ENCODE peak calls at places on chromosomes 13 and 19, in four cellular contexts. One of them, this sample, is unnamed.
A peak's percentile ranks its signal among the peaks of the same experiment; 100 is the strongest.

GRCh38 chr13:80217614-80218456 is 123.1 kb downstream of the SPRY2 start:
- DNase-seq in retina: peak; percentile 18
- DNase-seq in NK-92 treated with Interleukin-12 subunit alpha and Interleukin-12 subunit beta, amount 100 ng/mL, for 24 hours: no peak
- DNase-seq in GM12865: no peak
- DNase-seq in this sample: no peak

GRCh38 chr13:99657848-99658265 is 156.6 kb downstream of the TM9SF2 start:
- DNase-seq in retina: no peak
- DNase-seq in NK-92 treated with Interleukin-12 subunit alpha and Interleukin-12 subunit beta, amount 100 ng/mL, for 24 hours: no peak
- DNase-seq in GM12865: no peak
- DNase-seq in this sample: peak; percentile 48

GRCh38 chr19:43713208-43713607 is 2.7 kb upstream of the IRGC start:
- DNase-seq in retina: no peak
- DNase-seq in NK-92 treated with Interleukin-12 subunit alpha and Interleukin-12 subunit beta, amount 100 ng/mL, for 24 hours: no peak
- DNase-seq in GM12865: no peak
- DNase-seq in this sample: no peak

GRCh38 chr19:15934332-15935078 is at the start of gene CYP4F11:
- DNase-seq in retina: no peak
- DNase-seq in NK-92 treated with Interleukin-12 subunit alpha and Interleukin-12 subunit beta, amount 100 ng/mL, for 24 hours: no peak
- DNase-seq in GM12865: no peak
- DNase-seq in this sample: peak; percentile 14

GRCh38 chr19:17243854-17244617 is 1.7 kb downstream of the NR2F6 start:
- DNase-seq in retina: peak; percentile 76
- DNase-seq in NK-92 treated with Interleukin-12 subunit alpha and Interleukin-12 subunit beta, amount 100 ng/mL, for 24 hours: no peak
- DNase-seq in GM12865: no peak
- DNase-seq in this sample: peak; percentile 4

GRCh38 chr13:28476919-28477708 is 17.8 kb downstream of the FLT1 start:
- DNase-seq in retina: no peak
- DNase-seq in NK-92 treated with Interleukin-12 subunit alpha and Interleukin-12 subunit beta, amount 100 ng/mL, for 24 hours: no peak
- DNase-seq in GM12865: no peak
- DNase-seq in this sample: no peak

GRCh38 chr19:46862974-46863632 is 2.3 kb downstream of the ARHGAP35 start:
- DNase-seq in retina: peak; percentile 24
- DNase-seq in NK-92 treated with Interleukin-12 subunit alpha and Interleukin-12 subunit beta, amount 100 ng/mL, for 24 hours: no peak
- DNase-seq in GM12865: no peak
- DNase-seq in this sample: no peak

GRCh38 chr19:46913852-46914430 is 53.1 kb downstream of the ARHGAP35 start:
- DNase-seq in retina: no peak
- DNase-seq in NK-92 treated with Interleukin-12 subunit alpha and Interleukin-12 subunit beta, amount 100 ng/mL, for 24 hours: no peak
- DNase-seq in GM12865: no peak
- DNase-seq in this sample: no peak

GRCh38 chr19:33690461-33691427 is 69.0 kb downstream of the CHST8 start:
- DNase-seq in retina: no peak
- DNase-seq in NK-92 treated with Interleukin-12 subunit alpha and Interleukin-12 subunit beta, amount 100 ng/mL, for 24 hours: no peak
- DNase-seq in GM12865: no peak
- DNase-seq in this sample: peak; percentile 30

GRCh38 chr19:49216076-49216475 is 58.5 kb downstream of the TRPM4 start:
- DNase-seq in retina: no peak
- DNase-seq in NK-92 treated with Interleukin-12 subunit alpha and Interleukin-12 subunit beta, amount 100 ng/mL, for 24 hours: no peak
- DNase-seq in GM12865: no peak
- DNase-seq in this sample: no peak

GRCh38 chr13:29472317-29472961 is 123.0 kb downstream of the SLC7A1 start:
- DNase-seq in retina: no peak
- DNase-seq in NK-92 treated with Interleukin-12 subunit alpha and Interleukin-12 subunit beta, amount 100 ng/mL, for 24 hours: peak; percentile 19
- DNase-seq in GM12865: peak; percentile 79
- DNase-seq in this sample: no peak

GRCh38 chr19:18978616-18979015 is 37.6 kb upstream of the HOMER3 start:
- DNase-seq in retina: no peak
- DNase-seq in NK-92 treated with Interleukin-12 subunit alpha and Interleukin-12 subunit beta, amount 100 ng/mL, for 24 hours: no peak
- DNase-seq in GM12865: no peak
- DNase-seq in this sample: no peak

GRCh38 chr13:98291658-98292057 is 114.6 kb upstream of the RNF113B start:
- DNase-seq in retina: peak; percentile 45
- DNase-seq in NK-92 treated with Interleukin-12 subunit alpha and Interleukin-12 subunit beta, amount 100 ng/mL, for 24 hours: no peak
- DNase-seq in GM12865: no peak
- DNase-seq in this sample: no peak

GRCh38 chr13:33352023-33352422 is 66.5 kb upstream of the STARD13 start:
- DNase-seq in retina: no peak
- DNase-seq in NK-92 treated with Interleukin-12 subunit alpha and Interleukin-12 subunit beta, amount 100 ng/mL, for 24 hours: no peak
- DNase-seq in GM12865: no peak
- DNase-seq in this sample: peak; percentile 76

GRCh38 chr13:41588899-41589298 is 131.5 kb downstream of the RGCC start:
- DNase-seq in retina: no peak
- DNase-seq in NK-92 treated with Interleukin-12 subunit alpha and Interleukin-12 subunit beta, amount 100 ng/mL, for 24 hours: peak; percentile 5
- DNase-seq in GM12865: no peak
- DNase-seq in this sample: no peak

GRCh38 chr19:49639401-49640112 is 386 bp downstream of the RRAS start:
- DNase-seq in retina: peak; percentile 52
- DNase-seq in NK-92 treated with Interleukin-12 subunit alpha and Interleukin-12 subunit beta, amount 100 ng/mL, for 24 hours: no peak
- DNase-seq in GM12865: no peak
- DNase-seq in this sample: peak; percentile 7

GRCh38 chr13:20788312-20788711 is 14.6 kb upstream of the EEF1AKMT1 start:
- DNase-seq in retina: no peak
- DNase-seq in NK-92 treated with Interleukin-12 subunit alpha and Interleukin-12 subunit beta, amount 100 ng/mL, for 24 hours: no peak
- DNase-seq in GM12865: no peak
- DNase-seq in this sample: no peak

GRCh38 chr19:7513809-7514642 is 1.9 kb upstream of the ZNF358 start:
- DNase-seq in retina: no peak
- DNase-seq in NK-92 treated with Interleukin-12 subunit alpha and Interleukin-12 subunit beta, amount 100 ng/mL, for 24 hours: no peak
- DNase-seq in GM12865: no peak
- DNase-seq in this sample: no peak

This sample was measured in DMS79 treated with DMSO at 0.1 percent for 48 hours.